ENCODE peak calls at places on chromosomes 3 and 15, in five cellular contexts. T is GM12878, V is sigmoid colon, Z is ovary, Q is NB4. C is an unnamed sample.

GRCh38 chr3:132279030-132279429 is 38.2 kb upstream of the ACP3 start:
- DNase-seq in Z (no peak), V (no peak), Q (no peak), T (no peak), C (no peak)

GRCh38 chr3:127829537-127829936 is 7.2 kb upstream of the MGLL start:
- DNase-seq in V (no peak), T (no peak), Q (no peak), Z (no peak), C (no peak)

GRCh38 chr15:101168463-101168824 is 83.4 kb downstream of the CHSY1 start:
- DNase-seq in Z (no peak), Q (no peak), V (peak; percentile 78), T (no peak), C (peak; percentile 58)

GRCh38 chr3:71885001-71885400 is 100.1 kb upstream of the PROK2 start:
- DNase-seq in Q (no peak), Z (no peak), V (no peak), T (no peak), C (no peak)

GRCh38 chr15:93382196-93382820 is 293.3 kb upstream of the RGMA start:
- DNase-seq in T (no peak), V (no peak), Q (no peak), Z (no peak), C (no peak)

GRCh38 chr15:44194397-44195150 is 497 bp downstream of the FRMD5 start:
- DNase-seq in Z (no peak), V (peak; percentile 66), T (no peak), Q (no peak), C (no peak)

GRCh38 chr3:3707858-3708768 is 91.1 kb upstream of the LRRN1 start:
- DNase-seq in Z (no peak), V (no peak), T (no peak), Q (no peak), C (no peak)

GRCh38 chr3:184325715-184326114 is 11.3 kb downstream of the EIF4G1 start:
- DNase-seq in Z (no peak), T (no peak), Q (no peak), V (no peak), C (no peak)

GRCh38 chr3:66606868-66607267 is 106.0 kb upstream of the LRIG1 start:
- DNase-seq in Z (no peak), Q (no peak), T (no peak), V (no peak), C (no peak)

GRCh38 chr3:142117052-142117451 is 32.3 kb downstream of the TFDP2 start:
- DNase-seq in T (no peak), V (no peak), Q (no peak), Z (no peak), C (no peak)

GRCh38 chr3:31268868-31269267 is 263.9 kb upstream of the STT3B start:
- DNase-seq in Z (no peak), Q (peak; percentile 89), T (no peak), V (no peak), C (no peak)

GRCh38 chr3:24829011-24829581 is 334.4 kb upstream of the THRB start:
- DNase-seq in V (peak; percentile 71), Z (no peak), Q (no peak), T (no peak), C (no peak)

GRCh38 chr3:45943207-45943846 is at the start of gene CXCR6:
- DNase-seq in Z (no peak), T (no peak), Q (no peak), V (peak; percentile 37), C (no peak)

GRCh38 chr3:53775834-53776251 is 70.4 kb downstream of the CHDH start:
- DNase-seq in T (no peak), Z (no peak), V (no peak), Q (no peak), C (no peak)

GRCh38 chr3:111737712-111738097 is 121.4 kb upstream of the PHLDB2 start:
- DNase-seq in Z (peak; percentile 71), T (no peak), Q (no peak), V (peak; percentile 86), C (no peak)

GRCh38 chr3:23712656-23713559 is 92.8 kb upstream of the UBE2E1 start:
- DNase-seq in Z (peak; percentile 55), T (no peak), V (peak; percentile 83), Q (no peak), C (peak; percentile 47)

GRCh38 chr15:62792960-62793758 is 249.4 kb upstream of the TPM1 start:
- DNase-seq in Z (no peak), V (no peak), Q (no peak), T (peak; percentile 12), C (no peak)

GRCh38 chr3:27659279-27660021 is 62.7 kb downstream of the EOMES start:
- DNase-seq in Z (no peak), Q (peak; percentile 52), V (no peak), T (no peak), C (no peak)

GRCh38 chr15:75782926-75783325 is 60.3 kb upstream of the UBE2Q2 start:
- DNase-seq in Q (no peak), V (no peak), Z (no peak), T (no peak), C (peak; percentile 61)

GRCh38 chr15:57415559-57415958 is 39.3 kb downstream of the CGNL1 start:
- DNase-seq in Z (no peak), V (no peak), T (no peak), Q (no peak), C (no peak)

GRCh38 chr3:129650256-129650872 is 43.9 kb upstream of the PLXND1 start:
- DNase-seq in T (no peak), Z (peak; percentile 58), Q (peak; percentile 81), V (peak; percentile 86), C (peak; percentile 85)

GRCh38 chr3:148861277-148861869 is 3.7 kb upstream of the CPA3 start:
- DNase-seq in V (no peak), T (no peak), Z (no peak), Q (peak; percentile 57), C (no peak)

GRCh38 chr15:76533060-76533955 is 196.7 kb downstream of the ISL2 start:
- DNase-seq in Z (no peak), T (no peak), V (no peak), Q (peak; percentile 45), C (no peak)

GRCh38 chr15:68550498-68551295 is 28.1 kb upstream of the CORO2B start:
- DNase-seq in T (no peak), V (peak; percentile 84), Z (peak; percentile 73), Q (peak; percentile 64), C (peak; percentile 96)

GRCh38 chr3:192409838-192410683 is 317.3 kb downstream of the FGF12 start:
- DNase-seq in Z (no peak), V (no peak), Q (no peak), T (no peak), C (no peak)

GRCh38 chr15:68818671-68819450 is 1.8 kb downstream of the ANP32A start:
- DNase-seq in V (peak; percentile 80), T (no peak), Q (peak; percentile 93), Z (peak; percentile 42), C (peak; percentile 40)

GRCh38 chr15:48084759-48085420 is 35.9 kb upstream of the SLC24A5 start:
- DNase-seq in T (no peak), Q (peak; percentile 23), V (no peak), Z (no peak), C (no peak)

GRCh38 chr15:48087844-48088243 is 32.9 kb upstream of the SLC24A5 start:
- DNase-seq in Z (no peak), V (no peak), Q (no peak), T (no peak), C (no peak)

GRCh38 chr15:48089664-48090063 is 31.1 kb upstream of the SLC24A5 start:
- DNase-seq in Z (no peak), Q (no peak), V (no peak), T (no peak), C (no peak)

GRCh38 chr15:48086162-48086561 is 34.6 kb upstream of the SLC24A5 start:
- DNase-seq in V (no peak), Q (no peak), Z (no peak), T (no peak), C (no peak)

DNA sequence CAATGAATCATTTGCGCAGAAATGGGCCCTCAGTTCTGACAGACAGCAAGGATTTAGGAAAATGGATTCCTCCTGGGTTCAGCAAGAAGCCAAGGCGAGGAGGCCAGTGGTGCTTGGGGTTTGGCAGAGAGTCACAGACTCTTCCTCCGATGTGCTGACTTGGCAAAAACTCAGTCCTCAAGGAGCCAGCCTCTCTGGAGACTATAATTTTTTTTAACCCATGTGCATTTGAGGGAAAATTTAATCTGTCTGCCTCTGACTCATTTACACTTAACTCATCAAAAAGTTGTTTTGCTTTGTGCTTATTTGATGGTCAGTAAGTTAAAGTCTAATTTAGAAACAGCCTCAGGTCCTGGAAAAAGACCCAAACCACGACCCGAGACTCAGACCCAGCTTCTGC is 34.2 kb upstream of the SLC24A5 start:
- DNase-seq in T (no peak), Q (no peak), V (no peak), Z (peak; percentile 24), C (no peak)
- H3K4me3 ChIP-seq in T (no peak overlapping the region), Q (no peak overlapping the region), V (no peak overlapping the region), Z (no peak overlapping the region), C (no peak overlapping the region)

DNA sequence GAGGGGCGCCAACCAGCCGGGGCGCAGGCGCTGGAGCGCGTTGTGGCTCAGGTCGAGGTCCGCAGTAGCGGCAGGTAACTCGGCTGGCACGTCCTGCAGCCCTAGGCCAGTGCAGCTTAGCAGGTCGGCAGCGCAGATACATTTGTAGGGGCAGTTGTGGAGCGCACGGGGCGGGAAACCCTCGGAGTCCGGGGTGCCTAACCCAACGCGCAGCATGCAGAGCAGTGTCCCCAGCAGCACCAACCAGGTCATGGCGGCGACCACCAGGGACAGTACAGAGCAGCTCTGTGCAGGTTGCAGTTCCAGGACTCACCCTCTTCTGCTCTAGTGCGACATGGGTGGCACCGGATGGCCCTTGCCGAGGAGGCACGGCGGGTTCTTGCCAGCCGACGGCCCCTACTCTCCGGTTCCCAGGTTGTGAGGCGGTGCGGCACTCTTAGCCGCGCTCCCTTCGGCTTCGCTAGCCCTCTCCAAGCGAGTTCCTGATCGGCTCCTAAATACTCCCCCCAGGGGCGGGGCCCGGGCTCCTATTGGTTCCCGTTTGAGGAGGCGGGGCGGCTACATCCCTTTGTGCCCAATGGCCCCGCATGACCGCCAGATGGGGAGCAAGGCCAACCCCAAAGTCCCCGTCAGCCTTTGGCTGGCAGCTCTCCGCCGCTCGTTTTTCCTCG is at the start of gene AMIGO3:
- DNase-seq in Q (peak; percentile 70), V (peak; percentile 98), T (peak; percentile 40), Z (peak; percentile 95), C (peak; percentile 99)
- TF ChIP-seq POLR2A in Q (no peak), V (peak; percentile 67), T (peak; percentile 75), Z (peak; percentile 67), C (no peak)

GRCh38 chr3:36648241-36649034 is 115.9 kb downstream of the DCLK3 start:
- DNase-seq in Z (no peak), V (no peak), T (peak; percentile 7), Q (no peak), C (no peak)
- H3K4me3 ChIP-seq in Z (no peak overlapping the region), V (no peak overlapping the region), T (no peak overlapping the region), Q (no peak overlapping the region), C (no peak overlapping the region)

DNA sequence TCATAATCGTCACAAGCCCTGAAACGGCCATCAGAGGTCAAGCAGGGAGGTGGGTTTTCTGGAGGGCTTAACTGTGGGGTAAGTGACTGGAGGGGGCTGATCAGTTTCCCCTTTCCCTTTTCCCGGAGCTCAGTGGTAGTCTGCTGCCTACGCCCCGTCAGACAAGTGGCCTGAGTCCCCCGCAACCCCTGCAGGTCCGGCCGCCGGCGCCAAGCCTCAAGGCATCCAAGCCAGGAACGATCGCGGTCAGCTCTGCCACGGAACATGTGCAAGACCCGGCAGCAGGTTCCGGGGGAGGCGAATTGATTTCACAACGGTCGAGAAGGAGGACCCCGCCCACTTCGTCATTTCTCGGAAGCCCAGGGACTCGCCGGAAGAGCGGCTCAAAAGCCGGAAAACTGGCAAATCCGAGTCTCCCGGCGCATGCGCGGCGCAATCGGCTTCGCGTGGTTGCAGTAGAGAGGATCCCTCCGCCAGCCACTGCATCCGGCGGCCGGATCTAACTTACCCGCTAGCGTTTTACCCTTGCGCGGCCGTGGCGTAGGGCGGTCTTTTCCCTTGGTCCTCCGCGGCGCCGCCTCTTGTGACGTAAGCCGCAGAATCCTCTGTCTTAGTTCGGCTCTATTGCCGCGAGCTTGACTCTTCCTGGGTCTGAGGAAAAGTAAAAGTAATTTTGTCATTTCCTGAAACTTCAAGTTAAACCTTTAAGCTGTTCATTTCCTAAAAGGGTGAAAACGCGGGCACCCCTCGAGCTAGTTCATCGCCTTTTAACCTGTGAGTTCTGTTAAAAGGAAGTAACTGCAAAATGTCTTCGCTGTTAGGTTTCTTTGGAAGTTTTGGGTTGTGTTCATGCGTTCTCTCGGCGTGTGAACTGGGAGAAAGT is 14.9 kb upstream of the CCNL1 start:
- DNase-seq in Z (peak; percentile 100), Q (peak; percentile 99), V (peak; percentile 100), T (peak; percentile 97), C (peak; percentile 100)
- TF ChIP-seq POLR2A in Z (peak; percentile 98), Q (peak; percentile 82), V (peak; percentile 91), T (peak; percentile 97), C (peak; percentile 75)

C was measured in lower leg skin.